ENCODE peak calls at places on chromosomes 5 and 9, in ten cellular contexts. One of them, this sample, is unnamed.

GRCh38 chr9:135079676-135080075 is 7.8 kb upstream of the OLFM1 start:
- DNase-seq in cardiac muscle cell: no peak
- DNase-seq in esophagus squamous epithelium: no peak
- DNase-seq in CD4-positive, alpha-beta T cell: no peak
- DNase-seq in OCI-LY7: no peak
- DNase-seq in H9: peak
- DNase-seq in K562: no peak
- DNase-seq in transverse colon: peak
- DNase-seq in body of pancreas: no peak
- DNase-seq in colonic mucosa: no peak
- DNase-seq in this sample: no peak

GRCh38 chr9:89771205-89771604 is 166.4 kb downstream of the GADD45G start:
- DNase-seq in body of pancreas: no peak
- DNase-seq in K562: no peak
- DNase-seq in esophagus squamous epithelium: no peak
- DNase-seq in colonic mucosa: no peak
- DNase-seq in transverse colon: no peak
- DNase-seq in CD4-positive, alpha-beta T cell: no peak
- DNase-seq in cardiac muscle cell: no peak
- DNase-seq in OCI-LY7: no peak
- DNase-seq in H9: no peak
- DNase-seq in this sample: no peak

GRCh38 chr9:129175825-129176633 is 2.0 kb downstream of the IER5L start:
- DNase-seq in transverse colon: peak
- DNase-seq in cardiac muscle cell: peak
- DNase-seq in K562: peak
- DNase-seq in body of pancreas: peak
- DNase-seq in colonic mucosa: peak
- DNase-seq in OCI-LY7: peak
- DNase-seq in esophagus squamous epithelium: no peak
- DNase-seq in CD4-positive, alpha-beta T cell: peak
- DNase-seq in H9: peak
- DNase-seq in this sample: peak

GRCh38 chr9:133853331-133853730 is 115.2 kb upstream of the SARDH start:
- DNase-seq in OCI-LY7: no peak
- DNase-seq in K562: no peak
- DNase-seq in colonic mucosa: no peak
- DNase-seq in cardiac muscle cell: no peak
- DNase-seq in CD4-positive, alpha-beta T cell: no peak
- DNase-seq in body of pancreas: no peak
- DNase-seq in transverse colon: no peak
- DNase-seq in H9: no peak
- DNase-seq in esophagus squamous epithelium: no peak
- DNase-seq in this sample: no peak

GRCh38 chr9:127225747-127226646 is 38.6 kb upstream of the GARNL3 start:
- DNase-seq in CD4-positive, alpha-beta T cell: no peak
- DNase-seq in K562: no peak
- DNase-seq in transverse colon: no peak
- DNase-seq in esophagus squamous epithelium: no peak
- DNase-seq in colonic mucosa: no peak
- DNase-seq in H9: no peak
- DNase-seq in OCI-LY7: no peak
- DNase-seq in cardiac muscle cell: no peak
- DNase-seq in body of pancreas: no peak
- DNase-seq in this sample: no peak

GRCh38 chr5:108259306-108259705 is 122.6 kb downstream of the FBXL17 start:
- DNase-seq in cardiac muscle cell: peak
- DNase-seq in OCI-LY7: no peak
- DNase-seq in H9: no peak
- DNase-seq in body of pancreas: no peak
- DNase-seq in CD4-positive, alpha-beta T cell: no peak
- DNase-seq in transverse colon: no peak
- DNase-seq in esophagus squamous epithelium: no peak
- DNase-seq in K562: no peak
- DNase-seq in colonic mucosa: no peak
- DNase-seq in this sample: no peak

GRCh38 chr5:124906339-124907097 is 160.1 kb upstream of the ZNF608 start:
- DNase-seq in K562: no peak
- DNase-seq in CD4-positive, alpha-beta T cell: no peak
- DNase-seq in colonic mucosa: peak
- DNase-seq in transverse colon: peak
- DNase-seq in H9: no peak
- DNase-seq in body of pancreas: peak
- DNase-seq in OCI-LY7: peak
- DNase-seq in cardiac muscle cell: peak
- DNase-seq in esophagus squamous epithelium: no peak
- DNase-seq in this sample: peak

GRCh38 chr9:122936464-122936863 is 4.4 kb upstream of the RABGAP1 start:
- DNase-seq in transverse colon: no peak
- DNase-seq in K562: no peak
- DNase-seq in colonic mucosa: no peak
- DNase-seq in CD4-positive, alpha-beta T cell: no peak
- DNase-seq in esophagus squamous epithelium: no peak
- DNase-seq in H9: no peak
- DNase-seq in cardiac muscle cell: no peak
- DNase-seq in OCI-LY7: no peak
- DNase-seq in body of pancreas: no peak
- DNase-seq in this sample: no peak

GRCh38 chr5:151463137-151464029 is 16.0 kb downstream of the SLC36A1 start:
- DNase-seq in CD4-positive, alpha-beta T cell: no peak
- DNase-seq in K562: no peak
- DNase-seq in H9: peak
- DNase-seq in cardiac muscle cell: no peak
- DNase-seq in body of pancreas: no peak
- DNase-seq in OCI-LY7: peak
- DNase-seq in esophagus squamous epithelium: no peak
- DNase-seq in transverse colon: peak
- DNase-seq in colonic mucosa: peak
- DNase-seq in this sample: no peak

GRCh38 chr9:2229109-2229733 is 214.1 kb downstream of the SMARCA2 start:
- DNase-seq in OCI-LY7: peak
- DNase-seq in esophagus squamous epithelium: no peak
- DNase-seq in cardiac muscle cell: no peak
- DNase-seq in K562: no peak
- DNase-seq in transverse colon: no peak
- DNase-seq in H9: no peak
- DNase-seq in body of pancreas: no peak
- DNase-seq in CD4-positive, alpha-beta T cell: no peak
- DNase-seq in colonic mucosa: no peak
- DNase-seq in this sample: no peak

GRCh38 chr5:61357745-61358144 is 25.7 kb downstream of the ZSWIM6 start:
- DNase-seq in body of pancreas: no peak
- DNase-seq in CD4-positive, alpha-beta T cell: no peak
- DNase-seq in H9: peak
- DNase-seq in K562: peak
- DNase-seq in OCI-LY7: peak
- DNase-seq in transverse colon: no peak
- DNase-seq in esophagus squamous epithelium: no peak
- DNase-seq in colonic mucosa: no peak
- DNase-seq in cardiac muscle cell: peak
- DNase-seq in this sample: no peak

GRCh38 chr5:61363715-61364114 is 31.7 kb downstream of the ZSWIM6 start:
- DNase-seq in H9: no peak
- DNase-seq in K562: no peak
- DNase-seq in body of pancreas: no peak
- DNase-seq in OCI-LY7: no peak
- DNase-seq in CD4-positive, alpha-beta T cell: no peak
- DNase-seq in cardiac muscle cell: no peak
- DNase-seq in transverse colon: no peak
- DNase-seq in colonic mucosa: no peak
- DNase-seq in esophagus squamous epithelium: no peak
- DNase-seq in this sample: no peak

GRCh38 chr5:61366841-61367240 is 34.8 kb downstream of the ZSWIM6 start:
- DNase-seq in body of pancreas: no peak
- DNase-seq in CD4-positive, alpha-beta T cell: no peak
- DNase-seq in H9: no peak
- DNase-seq in colonic mucosa: no peak
- DNase-seq in esophagus squamous epithelium: no peak
- DNase-seq in OCI-LY7: no peak
- DNase-seq in K562: no peak
- DNase-seq in cardiac muscle cell: no peak
- DNase-seq in transverse colon: no peak
- DNase-seq in this sample: no peak

DNA sequence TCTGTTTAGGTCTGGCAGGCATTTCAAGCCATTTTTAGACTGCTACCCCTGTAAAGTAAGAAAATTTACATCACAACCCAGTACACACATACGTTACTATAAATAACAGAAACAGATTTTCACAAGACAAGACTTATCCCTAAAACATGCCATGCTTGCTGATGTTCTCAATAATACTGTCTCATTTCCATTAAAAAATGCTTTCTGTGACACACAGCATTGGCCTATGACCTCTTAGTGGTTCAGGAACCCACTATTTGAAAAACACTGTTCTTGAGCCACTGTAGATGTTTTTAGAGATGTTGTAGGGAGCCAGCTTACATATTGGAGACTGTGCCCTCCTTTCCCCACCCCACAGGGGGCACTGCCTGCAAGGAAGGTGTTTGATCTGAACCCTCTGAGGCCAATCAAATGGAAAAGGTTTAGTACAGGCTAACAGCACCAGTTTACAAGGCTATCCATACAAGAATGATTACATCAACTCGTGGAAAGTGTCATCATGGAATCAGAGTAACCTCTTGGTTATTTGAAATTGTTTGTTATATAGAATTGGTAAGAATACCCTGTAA is 30.8 kb downstream of the ZSWIM6 start:
- DNase-seq in body of pancreas: no peak
- DNase-seq in cardiac muscle cell: peak
- DNase-seq in K562: no peak
- DNase-seq in colonic mucosa: no peak
- DNase-seq in esophagus squamous epithelium: no peak
- DNase-seq in OCI-LY7: no peak
- DNase-seq in H9: peak
- DNase-seq in transverse colon: no peak
- DNase-seq in CD4-positive, alpha-beta T cell: no peak
- DNase-seq in this sample: no peak
- TF ChIP-seq CTCF in body of pancreas: peak
- TF ChIP-seq CTCF in cardiac muscle cell: peak
- TF ChIP-seq CTCF in K562: no peak
- TF ChIP-seq CTCF in colonic mucosa: no peak
- TF ChIP-seq CTCF in esophagus squamous epithelium: no peak
- TF ChIP-seq CTCF in OCI-LY7: peak
- TF ChIP-seq CTCF in H9: peak
- TF ChIP-seq CTCF in transverse colon: no peak
- TF ChIP-seq CTCF in CD4-positive, alpha-beta T cell: no peak
- TF ChIP-seq CTCF in this sample: no peak

GRCh38 chr9:19493174-19493811 is 84.5 kb downstream of the ACER2 start:
- DNase-seq in transverse colon: peak
- DNase-seq in OCI-LY7: peak
- DNase-seq in colonic mucosa: peak
- DNase-seq in H9: peak
- DNase-seq in CD4-positive, alpha-beta T cell: peak
- DNase-seq in body of pancreas: peak
- DNase-seq in K562: peak
- DNase-seq in cardiac muscle cell: peak
- DNase-seq in esophagus squamous epithelium: no peak
- DNase-seq in this sample: peak
- H3K27ac ChIP-seq in transverse colon: no peak
- H3K27ac ChIP-seq in OCI-LY7: no peak
- H3K27ac ChIP-seq in colonic mucosa: no peak
- H3K27ac ChIP-seq in H9: no peak
- H3K27ac ChIP-seq in CD4-positive, alpha-beta T cell: no peak
- H3K27ac ChIP-seq in body of pancreas: peak
- H3K27ac ChIP-seq in K562: no peak
- H3K27ac ChIP-seq in cardiac muscle cell: no peak
- H3K27ac ChIP-seq in esophagus squamous epithelium: peak
- H3K27ac ChIP-seq in this sample: peak

DNA sequence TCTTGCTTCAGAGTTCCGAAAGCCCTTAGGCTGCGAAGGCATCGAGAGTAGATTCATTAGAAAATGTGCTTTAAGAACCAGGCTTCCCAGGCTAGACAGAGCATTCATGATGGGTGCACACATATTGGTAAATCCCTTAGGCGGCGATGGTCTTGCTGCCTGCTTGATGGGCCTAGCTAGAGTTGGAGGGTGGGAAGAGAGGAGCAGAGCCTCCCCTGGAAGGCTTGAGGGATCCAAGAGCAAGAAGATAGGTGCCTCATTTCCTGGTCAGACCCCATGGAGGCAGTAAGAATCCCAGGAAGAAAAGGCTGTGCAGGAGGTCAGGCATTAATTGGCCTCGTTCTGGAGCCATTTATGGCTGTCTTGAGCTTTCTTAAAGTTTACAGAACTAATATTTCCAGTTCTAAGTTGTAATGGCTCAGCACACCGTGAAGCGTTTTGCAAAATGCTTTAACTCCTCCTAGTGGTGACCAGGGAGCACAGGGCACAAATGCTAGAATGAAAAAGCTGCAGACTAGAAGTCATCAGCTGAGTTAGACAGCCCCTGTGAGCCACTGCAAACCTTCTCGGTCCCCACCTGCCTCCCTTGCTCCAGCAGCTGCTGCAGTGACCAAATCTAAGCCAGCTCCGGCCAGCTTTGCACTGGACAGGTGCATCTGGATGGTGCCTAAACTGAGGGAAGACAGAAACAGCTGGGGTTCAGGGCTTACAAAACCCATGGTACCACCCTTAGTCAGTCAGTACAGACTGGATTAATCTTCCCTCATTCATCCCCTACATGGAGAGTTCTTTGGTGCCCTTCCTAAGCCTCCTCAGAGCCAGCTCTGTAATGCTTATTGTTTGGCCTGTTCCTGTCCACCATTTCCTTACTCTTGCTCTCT is 14.7 kb downstream of the SLC45A2 start:
- DNase-seq in K562: no peak
- DNase-seq in CD4-positive, alpha-beta T cell: no peak
- DNase-seq in body of pancreas: peak
- DNase-seq in OCI-LY7: peak
- DNase-seq in H9: peak
- DNase-seq in colonic mucosa: no peak
- DNase-seq in transverse colon: no peak
- DNase-seq in esophagus squamous epithelium: no peak
- DNase-seq in cardiac muscle cell: peak
- DNase-seq in this sample: peak
- TF ChIP-seq CTCF in K562: peak
- TF ChIP-seq CTCF in CD4-positive, alpha-beta T cell: peak
- TF ChIP-seq CTCF in body of pancreas: peak
- TF ChIP-seq CTCF in OCI-LY7: peak
- TF ChIP-seq CTCF in H9: peak
- TF ChIP-seq CTCF in colonic mucosa: peak
- TF ChIP-seq CTCF in transverse colon: peak
- TF ChIP-seq CTCF in esophagus squamous epithelium: peak
- TF ChIP-seq CTCF in cardiac muscle cell: peak
- TF ChIP-seq CTCF in this sample: peak

DNA sequence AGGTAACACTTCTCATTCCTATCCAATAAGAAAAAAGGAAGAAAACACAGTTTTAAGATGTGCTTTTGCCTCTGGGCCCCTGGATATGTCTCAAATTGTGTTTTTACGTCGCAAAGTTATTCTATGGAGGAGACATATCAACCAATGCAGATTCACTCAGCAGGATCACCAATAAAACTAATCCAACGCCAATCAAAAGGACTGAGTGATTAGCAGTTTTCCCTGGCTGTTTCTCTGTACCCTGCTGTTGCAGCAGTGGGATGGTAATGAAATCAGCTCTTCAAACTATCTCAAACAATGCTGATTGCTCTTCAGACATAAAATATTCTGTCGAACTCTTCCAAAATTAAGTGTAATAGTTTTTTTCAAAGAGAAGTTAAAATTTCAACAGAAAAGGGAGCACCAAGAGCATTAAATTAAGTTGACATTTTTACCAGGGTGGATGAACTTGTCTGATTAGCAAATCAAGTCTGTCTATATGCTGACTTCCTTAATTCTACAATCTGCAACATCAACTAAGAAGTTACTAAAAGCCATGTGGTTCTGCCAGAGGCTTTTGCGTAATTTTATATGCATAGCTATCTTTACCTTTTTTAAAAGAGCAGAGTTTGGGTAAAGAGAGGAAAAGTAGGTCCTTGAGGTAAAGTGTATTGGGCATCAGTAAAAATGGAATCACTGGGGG is 9.7 kb upstream of the HK3 start:
- DNase-seq in OCI-LY7: no peak
- DNase-seq in K562: no peak
- DNase-seq in H9: no peak
- DNase-seq in cardiac muscle cell: no peak
- DNase-seq in esophagus squamous epithelium: no peak
- DNase-seq in CD4-positive, alpha-beta T cell: no peak
- DNase-seq in colonic mucosa: no peak
- DNase-seq in transverse colon: no peak
- DNase-seq in body of pancreas: no peak
- DNase-seq in this sample: no peak
- H3K27ac ChIP-seq in OCI-LY7: no peak
- H3K27ac ChIP-seq in K562: no peak
- H3K27ac ChIP-seq in H9: no peak
- H3K27ac ChIP-seq in cardiac muscle cell: no peak
- H3K27ac ChIP-seq in esophagus squamous epithelium: no peak
- H3K27ac ChIP-seq in CD4-positive, alpha-beta T cell: no peak
- H3K27ac ChIP-seq in colonic mucosa: no peak
- H3K27ac ChIP-seq in transverse colon: no peak
- H3K27ac ChIP-seq in body of pancreas: no peak
- H3K27ac ChIP-seq in this sample: no peak

This sample was measured in RWPE1.